ENCODE peak calls at places on chromosome 15, in seven cellular contexts. X is LNCaP clone FGC; Z is brain microvascular endothelial cell; K is astrocyte of the spinal cord; G is activated naive CD4-positive, alpha-beta T cell treated with anti-CD3 and anti-CD28 coated beads, Interleukin-2, amount 50 U/mL, for 72 hours; O is Right ventricle myocardium superior; J is AG09309. F is an unnamed sample.

GRCh38 chr15:82040862-82041261 is 5.0 kb downstream of the MEX3B start:
- DNase-seq in X (peak; percentile 91), Z (no peak), K (no peak), G (no peak), O (peak; percentile 43), J (no peak), F (no peak)

GRCh38 chr15:70833897-70834765 is 19.8 kb downstream of the LARP6 start:
- DNase-seq in X (no peak), Z (peak; percentile 57), K (peak; percentile 87), G (no peak), O (no peak), J (no peak), F (peak; percentile 35)

GRCh38 chr15:80562846-80563245 is 132.3 kb upstream of the ABHD17C start:
- DNase-seq in X (no peak), Z (no peak), K (peak; percentile 18), G (no peak), O (no peak), J (no peak), F (no peak)

GRCh38 chr15:84889991-84890669 is 5.7 kb downstream of the SLC28A1 start:
- DNase-seq in X (no peak), Z (no peak), K (no peak), G (no peak), O (no peak), J (no peak), F (no peak)

GRCh38 chr15:55784284-55784683 is 41.3 kb upstream of the PRTG start:
- DNase-seq in X (no peak), Z (no peak), K (no peak), G (no peak), O (no peak), J (no peak), F (no peak)

GRCh38 chr15:85622432-85622831 is 172.3 kb downstream of the KLHL25 start:
- DNase-seq in X (no peak), Z (no peak), K (no peak), G (no peak), O (no peak), J (no peak), F (no peak)

GRCh38 chr15:37019479-37020433 is 80.6 kb downstream of the MEIS2 start:
- DNase-seq in X (no peak), Z (peak; percentile 43), K (peak; percentile 85), G (no peak), O (no peak), J (no peak), F (no peak)

GRCh38 chr15:97902140-97902780 is 58.2 kb upstream of the ARRDC4 start:
- DNase-seq in X (peak; percentile 38), Z (no peak), K (no peak), G (no peak), O (no peak), J (peak; percentile 24), F (no peak)

GRCh38 chr15:77836901-77837648 is 204.4 kb upstream of the LINGO1 start:
- DNase-seq in X (no peak), Z (no peak), K (no peak), G (no peak), O (no peak), J (no peak), F (no peak)

GRCh38 chr15:52115598-52116427 is 3.2 kb upstream of the BCL2L10 start:
- DNase-seq in X (no peak), Z (no peak), K (no peak), G (no peak), O (no peak), J (no peak), F (no peak)

GRCh38 chr15:31016446-31016915 is 25.1 kb upstream of the MTMR10 start:
- DNase-seq in X (no peak), Z (peak; percentile 1), K (peak; percentile 61), G (no peak), O (no peak), J (peak; percentile 57), F (no peak)

GRCh38 chr15:50256188-50257041 is 9.1 kb downstream of the HDC start:
- DNase-seq in X (no peak), Z (peak; percentile 78), K (peak; percentile 68), G (no peak), O (no peak), J (peak; percentile 24), F (no peak)

GRCh38 chr15:59249816-59250215 is 43.2 kb downstream of the LDHAL6B start:
- DNase-seq in X (peak; percentile 71), Z (no peak), K (no peak), G (no peak), O (no peak), J (no peak), F (no peak)

GRCh38 chr15:66452971-66453580 is 44.5 kb downstream of the SNAPC5 start:
- DNase-seq in X (no peak), Z (no peak), K (no peak), G (no peak), O (no peak), J (no peak), F (no peak)

GRCh38 chr15:82999905-83000671 is 11.4 kb downstream of the C15orf40 start:
- DNase-seq in X (peak; percentile 58), Z (peak; percentile 52), K (peak; percentile 73), G (peak; percentile 18), O (no peak), J (no peak), F (peak; percentile 37)

GRCh38 chr15:56741541-56741940 is 8.2 kb upstream of the ZNF280D start:
- DNase-seq in X (no peak), Z (no peak), K (no peak), G (no peak), O (no peak), J (no peak), F (no peak)

GRCh38 chr15:40252438-40253178 is 13.7 kb downstream of the PAK6 start:
- DNase-seq in X (no peak), Z (no peak), K (no peak), G (peak; percentile 29), O (peak; percentile 65), J (no peak), F (no peak)

GRCh38 chr15:45993508-45993907 is 358.7 kb downstream of the SQOR start:
- DNase-seq in X (no peak), Z (no peak), K (no peak), G (no peak), O (no peak), J (no peak), F (no peak)

GRCh38 chr15:78389356-78389755 is 48.7 kb upstream of the IREB2 start:
- DNase-seq in X (no peak), Z (no peak), K (no peak), G (no peak), O (no peak), J (peak; percentile 34), F (no peak)

GRCh38 chr15:67199391-67199790 is 55.1 kb downstream of the AAGAB start:
- DNase-seq in X (no peak), Z (no peak), K (peak; percentile 54), G (no peak), O (no peak), J (no peak), F (no peak)

GRCh38 chr15:33154366-33155166 is 39.9 kb downstream of the FMN1 start:
- DNase-seq in X (no peak), Z (peak; percentile 51), K (peak; percentile 87), G (no peak), O (peak; percentile 56), J (peak; percentile 71), F (no peak)

GRCh38 chr15:83605049-83605448 is 48.9 kb upstream of the ADAMTSL3 start:
- DNase-seq in X (no peak), Z (no peak), K (no peak), G (no peak), O (no peak), J (no peak), F (no peak)

GRCh38 chr15:29570931-29571727 is 251.1 kb downstream of the TJP1 start:
- DNase-seq in X (no peak), Z (no peak), K (no peak), G (peak; percentile 23), O (no peak), J (no peak), F (no peak)

GRCh38 chr15:81294501-81294850 is 29.5 kb downstream of the STARD5 start:
- DNase-seq in X (no peak), Z (no peak), K (no peak), G (no peak), O (no peak), J (no peak), F (no peak)

GRCh38 chr15:42845581-42845980 is 75.0 kb downstream of the TTBK2 start:
- DNase-seq in X (no peak), Z (peak; percentile 11), K (peak; percentile 21), G (no peak), O (no peak), J (no peak), F (no peak)

GRCh38 chr15:79078763-79079395 is 11.7 kb downstream of the RASGRF1 start:
- DNase-seq in X (no peak), Z (no peak), K (no peak), G (no peak), O (no peak), J (no peak), F (no peak)

GRCh38 chr15:73633991-73634495 is 854 bp upstream of the NPTN start:
- DNase-seq in X (no peak), Z (peak; percentile 90), K (peak; percentile 94), G (no peak), O (no peak), J (peak; percentile 88), F (peak; percentile 73)

GRCh38 chr15:26665950-26666921 is 106.6 kb downstream of the GABRB3 start:
- DNase-seq in X (no peak), Z (no peak), K (no peak), G (no peak), O (no peak), J (no peak), F (no peak)

GRCh38 chr15:48393650-48394049 is 62.4 kb downstream of the DUT start:
- DNase-seq in X (peak; percentile 86), Z (no peak), K (peak; percentile 85), G (no peak), O (peak; percentile 57), J (no peak), F (no peak)

GRCh38 chr15:68059630-68060029 is 5.5 kb downstream of the PIAS1 start:
- DNase-seq in X (no peak), Z (no peak), K (no peak), G (no peak), O (no peak), J (no peak), F (no peak)

GRCh38 chr15:31318429-31318828 is 8.2 kb upstream of the KLF13 start:
- DNase-seq in X (no peak), Z (no peak), K (no peak), G (no peak), O (no peak), J (no peak), F (no peak)

GRCh38 chr15:30903497-30904187 is at the start of gene FAN1:
- DNase-seq in X (peak; percentile 81), Z (peak; percentile 87), K (peak; percentile 87), G (peak; percentile 77), O (peak; percentile 91), J (peak; percentile 39), F (peak; percentile 58)

GRCh38 chr15:45903283-45903682 is 268.5 kb downstream of the SQOR start:
- DNase-seq in X (no peak), Z (no peak), K (no peak), G (no peak), O (no peak), J (no peak), F (no peak)

GRCh38 chr15:78691167-78691872 is 50.3 kb upstream of the CHRNB4 start:
- DNase-seq in X (no peak), Z (no peak), K (no peak), G (no peak), O (no peak), J (no peak), F (no peak)

GRCh38 chr15:84594617-84595290 is 6.1 kb upstream of the ZSCAN2 start:
- DNase-seq in X (no peak), Z (no peak), K (no peak), G (no peak), O (no peak), J (no peak), F (no peak)

GRCh38 chr15:74297867-74298266 is 61.7 kb downstream of the CCDC33 start:
- DNase-seq in X (no peak), Z (no peak), K (no peak), G (no peak), O (no peak), J (no peak), F (no peak)